ENCODE peak calls at places on chromosomes 13 and 19, in seven cellular contexts. One of them, this sample, is unnamed.

GRCh38 chr19:53519431-53519830 is 18.5 kb upstream of the ZNF331 start:
- DNase-seq in PC-9: no peak
- DNase-seq in AG04450: no peak
- DNase-seq in cardiac fibroblast: no peak
- DNase-seq in SJSA1: no peak
- DNase-seq in astrocyte of the spinal cord: no peak
- DNase-seq in pancreas: peak
- DNase-seq in this sample: peak

GRCh38 chr13:32905864-32906180 is 110.4 kb upstream of the KL start:
- DNase-seq in PC-9: no peak
- DNase-seq in AG04450: no peak
- DNase-seq in cardiac fibroblast: no peak
- DNase-seq in SJSA1: no peak
- DNase-seq in astrocyte of the spinal cord: peak
- DNase-seq in pancreas: no peak
- DNase-seq in this sample: peak

GRCh38 chr19:42368360-42368759 is 21.7 kb downstream of the CNFN start:
- DNase-seq in PC-9: no peak
- DNase-seq in AG04450: no peak
- DNase-seq in cardiac fibroblast: no peak
- DNase-seq in SJSA1: no peak
- DNase-seq in astrocyte of the spinal cord: no peak
- DNase-seq in pancreas: no peak
- DNase-seq in this sample: no peak

GRCh38 chr13:24168980-24169379 is 8.5 kb downstream of the SPATA13 start:
- DNase-seq in PC-9: no peak
- DNase-seq in AG04450: no peak
- DNase-seq in cardiac fibroblast: no peak
- DNase-seq in SJSA1: no peak
- DNase-seq in astrocyte of the spinal cord: peak
- DNase-seq in pancreas: no peak
- DNase-seq in this sample: no peak

GRCh38 chr19:19095691-19096090 is 31.9 kb downstream of the SLC25A42 start:
- DNase-seq in PC-9: no peak
- DNase-seq in AG04450: no peak
- DNase-seq in cardiac fibroblast: no peak
- DNase-seq in SJSA1: no peak
- DNase-seq in astrocyte of the spinal cord: no peak
- DNase-seq in pancreas: no peak
- DNase-seq in this sample: no peak

GRCh38 chr19:15815306-15815705 is at the start of gene OR10H1:
- DNase-seq in PC-9: peak
- DNase-seq in AG04450: no peak
- DNase-seq in cardiac fibroblast: no peak
- DNase-seq in SJSA1: no peak
- DNase-seq in astrocyte of the spinal cord: no peak
- DNase-seq in pancreas: peak
- DNase-seq in this sample: no peak

GRCh38 chr13:22154041-22154440 is 483.2 kb downstream of the FGF9 start:
- DNase-seq in PC-9: no peak
- DNase-seq in AG04450: no peak
- DNase-seq in cardiac fibroblast: no peak
- DNase-seq in SJSA1: no peak
- DNase-seq in astrocyte of the spinal cord: no peak
- DNase-seq in pancreas: no peak
- DNase-seq in this sample: no peak

GRCh38 chr19:54164369-54165068 is 5.0 kb upstream of the LENG1 start:
- DNase-seq in PC-9: peak
- DNase-seq in AG04450: no peak
- DNase-seq in cardiac fibroblast: peak
- DNase-seq in SJSA1: peak
- DNase-seq in astrocyte of the spinal cord: no peak
- DNase-seq in pancreas: peak
- DNase-seq in this sample: peak

GRCh38 chr13:113399755-113400149 is 35.8 kb upstream of the GRTP1 start:
- DNase-seq in PC-9: no peak
- DNase-seq in AG04450: no peak
- DNase-seq in cardiac fibroblast: no peak
- DNase-seq in SJSA1: peak
- DNase-seq in astrocyte of the spinal cord: no peak
- DNase-seq in pancreas: no peak
- DNase-seq in this sample: no peak

GRCh38 chr13:100597253-100597652 is 8.7 kb upstream of the GGACT start:
- DNase-seq in PC-9: peak
- DNase-seq in AG04450: no peak
- DNase-seq in cardiac fibroblast: peak
- DNase-seq in SJSA1: no peak
- DNase-seq in astrocyte of the spinal cord: peak
- DNase-seq in pancreas: no peak
- DNase-seq in this sample: no peak

GRCh38 chr13:86788624-86789023 is 882.5 kb upstream of the SLITRK5 start:
- DNase-seq in PC-9: no peak
- DNase-seq in AG04450: no peak
- DNase-seq in cardiac fibroblast: no peak
- DNase-seq in SJSA1: no peak
- DNase-seq in astrocyte of the spinal cord: no peak
- DNase-seq in pancreas: no peak
- DNase-seq in this sample: no peak

GRCh38 chr19:14056069-14056666 is 5.7 kb downstream of the PALM3 start:
- DNase-seq in PC-9: no peak
- DNase-seq in AG04450: no peak
- DNase-seq in cardiac fibroblast: no peak
- DNase-seq in SJSA1: no peak
- DNase-seq in astrocyte of the spinal cord: no peak
- DNase-seq in pancreas: no peak
- DNase-seq in this sample: no peak

GRCh38 chr19:31235806-31236205 is 113.4 kb downstream of the TSHZ3 start:
- DNase-seq in PC-9: no peak
- DNase-seq in AG04450: no peak
- DNase-seq in cardiac fibroblast: no peak
- DNase-seq in SJSA1: no peak
- DNase-seq in astrocyte of the spinal cord: no peak
- DNase-seq in pancreas: no peak
- DNase-seq in this sample: no peak

GRCh38 chr19:18774107-18774506 is 17.0 kb downstream of the COMP start:
- DNase-seq in PC-9: no peak
- DNase-seq in AG04450: no peak
- DNase-seq in cardiac fibroblast: no peak
- DNase-seq in SJSA1: no peak
- DNase-seq in astrocyte of the spinal cord: no peak
- DNase-seq in pancreas: no peak
- DNase-seq in this sample: no peak

GRCh38 chr19:10295847-10296591 is 6.3 kb downstream of the ICAM5 start:
- DNase-seq in PC-9: no peak
- DNase-seq in AG04450: no peak
- DNase-seq in cardiac fibroblast: no peak
- DNase-seq in SJSA1: no peak
- DNase-seq in astrocyte of the spinal cord: no peak
- DNase-seq in pancreas: no peak
- DNase-seq in this sample: no peak

GRCh38 chr13:40440990-40441820 is 225.2 kb downstream of the FOXO1 start:
- DNase-seq in PC-9: peak
- DNase-seq in AG04450: no peak
- DNase-seq in cardiac fibroblast: peak
- DNase-seq in SJSA1: no peak
- DNase-seq in astrocyte of the spinal cord: peak
- DNase-seq in pancreas: peak
- DNase-seq in this sample: peak

GRCh38 chr13:59497845-59498244 is 665.9 kb downstream of the DIAPH3 start:
- DNase-seq in PC-9: no peak
- DNase-seq in AG04450: no peak
- DNase-seq in cardiac fibroblast: no peak
- DNase-seq in SJSA1: no peak
- DNase-seq in astrocyte of the spinal cord: no peak
- DNase-seq in pancreas: no peak
- DNase-seq in this sample: no peak

GRCh38 chr13:111422352-111422751 is 101.9 kb downstream of the TEX29 start:
- DNase-seq in PC-9: no peak
- DNase-seq in AG04450: no peak
- DNase-seq in cardiac fibroblast: no peak
- DNase-seq in SJSA1: no peak
- DNase-seq in astrocyte of the spinal cord: no peak
- DNase-seq in pancreas: no peak
- DNase-seq in this sample: no peak

GRCh38 chr19:53076984-53077383 is 26.2 kb downstream of the ZNF160 start:
- DNase-seq in PC-9: no peak
- DNase-seq in AG04450: no peak
- DNase-seq in cardiac fibroblast: peak
- DNase-seq in SJSA1: no peak
- DNase-seq in astrocyte of the spinal cord: peak
- DNase-seq in pancreas: peak
- DNase-seq in this sample: peak

GRCh38 chr13:102903659-102904407 is 58.0 kb downstream of the ERCC5 start:
- DNase-seq in PC-9: no peak
- DNase-seq in AG04450: no peak
- DNase-seq in cardiac fibroblast: peak
- DNase-seq in SJSA1: no peak
- DNase-seq in astrocyte of the spinal cord: peak
- DNase-seq in pancreas: no peak
- DNase-seq in this sample: no peak

GRCh38 chr13:44934724-44935123 is 54.5 kb downstream of the NUFIP1 start:
- DNase-seq in PC-9: peak
- DNase-seq in AG04450: no peak
- DNase-seq in cardiac fibroblast: peak
- DNase-seq in SJSA1: peak
- DNase-seq in astrocyte of the spinal cord: peak
- DNase-seq in pancreas: no peak
- DNase-seq in this sample: no peak

GRCh38 chr19:56837492-56837891 is 3.0 kb downstream of the PEG3 start:
- DNase-seq in PC-9: no peak
- DNase-seq in AG04450: no peak
- DNase-seq in cardiac fibroblast: no peak
- DNase-seq in SJSA1: no peak
- DNase-seq in astrocyte of the spinal cord: peak
- DNase-seq in pancreas: peak
- DNase-seq in this sample: peak
- H3K4me3 ChIP-seq in PC-9: no peak
- H3K4me3 ChIP-seq in AG04450: no peak
- H3K4me3 ChIP-seq in cardiac fibroblast: no peak
- H3K4me3 ChIP-seq in SJSA1: no peak
- H3K4me3 ChIP-seq in astrocyte of the spinal cord: no peak
- H3K4me3 ChIP-seq in pancreas: peak
- H3K4me3 ChIP-seq in this sample: peak

DNA sequence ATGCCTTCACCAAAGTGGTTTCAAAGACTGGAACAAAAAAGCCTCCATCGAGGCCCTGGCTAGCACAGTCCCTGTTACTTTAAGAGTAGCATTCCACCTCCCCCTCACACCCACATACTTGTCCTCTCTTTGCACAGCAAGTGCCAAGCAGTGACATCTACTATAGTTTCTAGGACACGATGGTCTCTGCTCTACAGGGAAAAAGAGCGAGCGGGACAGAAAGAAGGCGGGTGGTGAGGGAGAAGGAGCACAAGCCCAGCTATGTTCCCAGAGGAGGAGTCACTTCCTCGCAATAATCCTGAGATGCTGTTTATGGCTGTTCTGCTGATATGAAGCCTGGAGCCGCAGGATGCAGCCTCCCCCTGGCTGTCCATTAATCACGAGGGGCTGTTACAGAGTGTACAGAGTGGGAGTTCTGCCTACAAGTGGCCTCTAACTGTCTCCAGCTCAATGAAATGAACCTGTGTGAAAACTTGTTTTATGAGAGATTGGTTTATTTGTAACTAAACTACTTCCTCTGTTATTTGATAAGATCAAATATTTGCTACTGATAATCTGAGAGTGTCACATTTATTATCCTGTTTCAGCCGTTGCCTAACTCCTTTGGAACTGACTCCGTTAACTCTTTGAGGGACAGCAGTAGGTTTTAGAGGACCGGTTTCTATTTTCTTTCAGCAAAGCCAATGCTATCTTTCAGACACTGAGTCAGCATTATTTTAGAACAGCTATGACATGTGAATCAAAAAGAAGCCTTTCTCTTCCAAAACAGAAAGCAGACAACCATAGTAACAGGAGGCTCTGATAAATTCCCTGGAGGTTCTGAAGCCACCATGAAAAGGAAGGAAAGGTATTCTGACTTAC is 208.0 kb downstream of the SPRY2 start:
- DNase-seq in PC-9: peak
- DNase-seq in AG04450: no peak
- DNase-seq in cardiac fibroblast: peak
- DNase-seq in SJSA1: peak
- DNase-seq in astrocyte of the spinal cord: peak
- DNase-seq in pancreas: peak
- DNase-seq in this sample: peak
- H3K4me3 ChIP-seq in PC-9: peak
- H3K4me3 ChIP-seq in AG04450: peak
- H3K4me3 ChIP-seq in cardiac fibroblast: peak
- H3K4me3 ChIP-seq in SJSA1: peak
- H3K4me3 ChIP-seq in astrocyte of the spinal cord: peak
- H3K4me3 ChIP-seq in pancreas: peak
- H3K4me3 ChIP-seq in this sample: no peak

DNA sequence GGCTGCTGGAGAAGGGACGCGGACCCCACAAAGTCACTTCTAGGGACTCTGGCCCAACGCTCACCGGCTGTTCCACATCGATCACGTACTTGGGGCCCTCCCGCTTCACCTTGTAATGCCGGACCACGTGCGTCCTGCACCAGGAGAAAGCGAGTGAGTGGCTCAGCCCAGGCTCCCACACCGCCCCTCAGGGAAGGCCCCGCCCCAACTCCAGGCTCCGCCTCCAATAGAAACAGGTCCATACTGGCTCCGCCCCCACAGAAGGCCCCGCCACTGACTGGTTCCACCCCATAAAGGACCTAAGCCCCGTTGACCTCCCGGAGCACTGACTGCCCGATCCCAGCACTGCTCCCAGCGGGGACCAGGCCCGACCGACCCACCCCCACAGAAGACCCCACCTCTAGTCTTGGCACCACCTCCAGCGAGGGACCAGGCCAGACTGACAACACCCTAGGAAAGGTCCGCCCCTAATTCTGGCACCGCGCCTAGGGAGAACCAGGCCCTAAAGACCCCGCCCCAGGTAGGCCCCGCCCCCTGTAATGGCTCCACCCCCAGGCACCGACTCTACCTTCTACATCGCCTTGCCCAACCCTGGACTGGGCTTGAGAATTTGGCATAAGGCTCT is 11.3 kb downstream of the STAP2 start:
- DNase-seq in PC-9: no peak
- DNase-seq in AG04450: no peak
- DNase-seq in cardiac fibroblast: peak
- DNase-seq in SJSA1: peak
- DNase-seq in astrocyte of the spinal cord: peak
- DNase-seq in pancreas: peak
- DNase-seq in this sample: peak
- H3K4me3 ChIP-seq in PC-9: no peak
- H3K4me3 ChIP-seq in AG04450: peak
- H3K4me3 ChIP-seq in cardiac fibroblast: no peak
- H3K4me3 ChIP-seq in SJSA1: peak
- H3K4me3 ChIP-seq in astrocyte of the spinal cord: peak
- H3K4me3 ChIP-seq in pancreas: peak
- H3K4me3 ChIP-seq in this sample: peak

DNA sequence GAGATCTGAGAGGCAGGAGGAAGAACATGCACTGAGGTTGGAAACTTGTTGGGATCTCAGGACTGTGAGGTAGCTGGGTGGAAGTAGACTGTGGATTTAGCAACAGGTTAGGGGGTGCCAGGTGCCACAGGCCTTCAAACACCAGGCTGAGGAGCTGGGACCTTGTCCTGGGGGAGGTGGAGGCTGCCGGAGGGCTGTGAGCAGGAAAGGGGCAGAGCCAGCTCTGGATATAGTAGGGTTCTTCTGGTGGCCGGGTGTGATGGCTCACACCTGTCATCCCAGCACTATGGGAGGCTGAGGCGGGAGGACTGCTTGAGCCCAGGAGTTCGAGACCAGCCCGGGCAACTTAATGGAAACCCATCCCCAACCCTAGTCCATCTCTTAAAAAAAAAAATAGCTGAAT is 3.1 kb downstream of the FUZ start:
- DNase-seq in PC-9: no peak
- DNase-seq in AG04450: no peak
- DNase-seq in cardiac fibroblast: no peak
- DNase-seq in SJSA1: no peak
- DNase-seq in astrocyte of the spinal cord: no peak
- DNase-seq in pancreas: peak
- DNase-seq in this sample: no peak
- H3K4me3 ChIP-seq in PC-9: peak
- H3K4me3 ChIP-seq in AG04450: no peak
- H3K4me3 ChIP-seq in cardiac fibroblast: no peak
- H3K4me3 ChIP-seq in SJSA1: no peak
- H3K4me3 ChIP-seq in astrocyte of the spinal cord: no peak
- H3K4me3 ChIP-seq in pancreas: peak
- H3K4me3 ChIP-seq in this sample: peak

This sample was measured in testis.